ENCODE peak calls at places on chromosomes 11 and 22, in six cellular contexts. One of them, this sample, is unnamed.

GRCh38 chr11:61059260-61059752 is 43.0 kb upstream of the CD5 start:
- DNase-seq in GM19239: no peak
- DNase-seq in Calu3: no peak
- DNase-seq in RKO: no peak
- DNase-seq in EL: no peak
- DNase-seq in CD8-positive, alpha-beta T cell: no peak
- DNase-seq in this sample: no peak

GRCh38 chr22:28395920-28396447 is 283.7 kb downstream of the TTC28 start:
- DNase-seq in GM19239: no peak
- DNase-seq in Calu3: no peak
- DNase-seq in RKO: no peak
- DNase-seq in EL: peak
- DNase-seq in CD8-positive, alpha-beta T cell: no peak
- DNase-seq in this sample: no peak

GRCh38 chr11:111735262-111736116 is 30.7 kb downstream of the PPP2R1B start:
- DNase-seq in GM19239: no peak
- DNase-seq in Calu3: no peak
- DNase-seq in RKO: peak
- DNase-seq in EL: peak
- DNase-seq in CD8-positive, alpha-beta T cell: no peak
- DNase-seq in this sample: no peak

GRCh38 chr11:57434640-57435546 is 8.0 kb upstream of the SLC43A3 start:
- DNase-seq in GM19239: no peak
- DNase-seq in Calu3: no peak
- DNase-seq in RKO: no peak
- DNase-seq in EL: peak
- DNase-seq in CD8-positive, alpha-beta T cell: no peak
- DNase-seq in this sample: no peak

GRCh38 chr11:57667715-57668466 is at the start of gene ZDHHC5:
- DNase-seq in GM19239: peak
- DNase-seq in Calu3: peak
- DNase-seq in RKO: peak
- DNase-seq in EL: peak
- DNase-seq in CD8-positive, alpha-beta T cell: peak
- DNase-seq in this sample: peak

GRCh38 chr22:39661842-39662676 is 91.5 kb downstream of the CACNA1I start:
- DNase-seq in GM19239: no peak
- DNase-seq in Calu3: peak
- DNase-seq in RKO: no peak
- DNase-seq in EL: no peak
- DNase-seq in CD8-positive, alpha-beta T cell: peak
- DNase-seq in this sample: peak

GRCh38 chr11:133794205-133794604 is 51.1 kb downstream of the SPATA19 start:
- DNase-seq in GM19239: no peak
- DNase-seq in Calu3: no peak
- DNase-seq in RKO: no peak
- DNase-seq in EL: no peak
- DNase-seq in CD8-positive, alpha-beta T cell: no peak
- DNase-seq in this sample: no peak

GRCh38 chr22:36510966-36511881 is 4.4 kb upstream of the FOXRED2 start:
- DNase-seq in GM19239: no peak
- DNase-seq in Calu3: peak
- DNase-seq in RKO: peak
- DNase-seq in EL: peak
- DNase-seq in CD8-positive, alpha-beta T cell: peak
- DNase-seq in this sample: peak

GRCh38 chr11:127639916-127640315 is 639.3 kb upstream of the KIRREL3 start:
- DNase-seq in GM19239: no peak
- DNase-seq in Calu3: no peak
- DNase-seq in RKO: peak
- DNase-seq in EL: peak
- DNase-seq in CD8-positive, alpha-beta T cell: no peak
- DNase-seq in this sample: no peak

GRCh38 chr22:29773233-29773632 is 6.1 kb downstream of the UQCR10 start:
- DNase-seq in GM19239: no peak
- DNase-seq in Calu3: peak
- DNase-seq in RKO: peak
- DNase-seq in EL: peak
- DNase-seq in CD8-positive, alpha-beta T cell: no peak
- DNase-seq in this sample: no peak

GRCh38 chr22:45009881-45010531 is at the start of gene PHF21B:
- DNase-seq in GM19239: peak
- DNase-seq in Calu3: peak
- DNase-seq in RKO: no peak
- DNase-seq in EL: peak
- DNase-seq in CD8-positive, alpha-beta T cell: no peak
- DNase-seq in this sample: peak

GRCh38 chr11:134159652-134160051 is 64.1 kb downstream of the NCAPD3 start:
- DNase-seq in GM19239: no peak
- DNase-seq in Calu3: no peak
- DNase-seq in RKO: no peak
- DNase-seq in EL: no peak
- DNase-seq in CD8-positive, alpha-beta T cell: no peak
- DNase-seq in this sample: no peak

GRCh38 chr22:25777870-25778269 is 35.9 kb downstream of the MYO18B start:
- DNase-seq in GM19239: no peak
- DNase-seq in Calu3: peak
- DNase-seq in RKO: peak
- DNase-seq in EL: peak
- DNase-seq in CD8-positive, alpha-beta T cell: no peak
- DNase-seq in this sample: no peak

GRCh38 chr11:9752091-9752490 is 88.2 kb downstream of the SWAP70 start:
- DNase-seq in GM19239: no peak
- DNase-seq in Calu3: no peak
- DNase-seq in RKO: no peak
- DNase-seq in EL: peak
- DNase-seq in CD8-positive, alpha-beta T cell: no peak
- DNase-seq in this sample: no peak

GRCh38 chr22:35949243-35949642 is 79.4 kb downstream of the RBFOX2 start:
- DNase-seq in GM19239: no peak
- DNase-seq in Calu3: no peak
- DNase-seq in RKO: no peak
- DNase-seq in EL: no peak
- DNase-seq in CD8-positive, alpha-beta T cell: no peak
- DNase-seq in this sample: no peak

GRCh38 chr11:114563077-114563476 is 3.4 kb upstream of the NXPE1 start:
- DNase-seq in GM19239: no peak
- DNase-seq in Calu3: no peak
- DNase-seq in RKO: peak
- DNase-seq in EL: peak
- DNase-seq in CD8-positive, alpha-beta T cell: no peak
- DNase-seq in this sample: no peak

GRCh38 chr11:94805994-94806393 is 37.8 kb downstream of the AMOTL1 start:
- DNase-seq in GM19239: no peak
- DNase-seq in Calu3: no peak
- DNase-seq in RKO: no peak
- DNase-seq in EL: no peak
- DNase-seq in CD8-positive, alpha-beta T cell: no peak
- DNase-seq in this sample: no peak

GRCh38 chr11:72067266-72067665 is 13.1 kb downstream of the NUMA1 start:
- DNase-seq in GM19239: no peak
- DNase-seq in Calu3: no peak
- DNase-seq in RKO: no peak
- DNase-seq in EL: no peak
- DNase-seq in CD8-positive, alpha-beta T cell: no peak
- DNase-seq in this sample: no peak

GRCh38 chr22:17903564-17904295 is 120.6 kb downstream of the MICAL3 start:
- DNase-seq in GM19239: no peak
- DNase-seq in Calu3: no peak
- DNase-seq in RKO: no peak
- DNase-seq in EL: no peak
- DNase-seq in CD8-positive, alpha-beta T cell: no peak
- DNase-seq in this sample: no peak

GRCh38 chr22:48715511-48715910 is 1112.2 kb downstream of the BRD1 start:
- DNase-seq in GM19239: no peak
- DNase-seq in Calu3: no peak
- DNase-seq in RKO: no peak
- DNase-seq in EL: no peak
- DNase-seq in CD8-positive, alpha-beta T cell: no peak
- DNase-seq in this sample: no peak

GRCh38 chr11:78370406-78371172 is 47.0 kb downstream of the GAB2 start:
- DNase-seq in GM19239: no peak
- DNase-seq in Calu3: no peak
- DNase-seq in RKO: no peak
- DNase-seq in EL: no peak
- DNase-seq in CD8-positive, alpha-beta T cell: no peak
- DNase-seq in this sample: no peak

GRCh38 chr11:36564376-36565032 is 3.3 kb upstream of the RAG1 start:
- DNase-seq in GM19239: peak
- DNase-seq in Calu3: peak
- DNase-seq in RKO: peak
- DNase-seq in EL: peak
- DNase-seq in CD8-positive, alpha-beta T cell: peak
- DNase-seq in this sample: peak

GRCh38 chr22:30422481-30423295 is 2.9 kb upstream of the MTFP1 start:
- DNase-seq in GM19239: no peak
- DNase-seq in Calu3: peak
- DNase-seq in RKO: peak
- DNase-seq in EL: peak
- DNase-seq in CD8-positive, alpha-beta T cell: peak
- DNase-seq in this sample: no peak

GRCh38 chr11:2553886-2554285 is 109.1 kb downstream of the KCNQ1 start:
- DNase-seq in GM19239: no peak
- DNase-seq in Calu3: no peak
- DNase-seq in RKO: no peak
- DNase-seq in EL: no peak
- DNase-seq in CD8-positive, alpha-beta T cell: no peak
- DNase-seq in this sample: no peak

GRCh38 chr11:93212094-93212493 is 14.3 kb upstream of the SLC36A4 start:
- DNase-seq in GM19239: no peak
- DNase-seq in Calu3: no peak
- DNase-seq in RKO: no peak
- DNase-seq in EL: no peak
- DNase-seq in CD8-positive, alpha-beta T cell: no peak
- DNase-seq in this sample: no peak

GRCh38 chr22:45629469-45630089 is 42.1 kb upstream of the ATXN10 start:
- DNase-seq in GM19239: no peak
- DNase-seq in Calu3: no peak
- DNase-seq in RKO: no peak
- DNase-seq in EL: no peak
- DNase-seq in CD8-positive, alpha-beta T cell: no peak
- DNase-seq in this sample: no peak

GRCh38 chr11:17978553-17979287 is 34.1 kb downstream of the SERGEF start:
- DNase-seq in GM19239: no peak
- DNase-seq in Calu3: peak
- DNase-seq in RKO: peak
- DNase-seq in EL: peak
- DNase-seq in CD8-positive, alpha-beta T cell: no peak
- DNase-seq in this sample: peak

GRCh38 chr22:23895599-23896144 is 1.5 kb downstream of the MIF start:
- DNase-seq in GM19239: no peak
- DNase-seq in Calu3: no peak
- DNase-seq in RKO: no peak
- DNase-seq in EL: no peak
- DNase-seq in CD8-positive, alpha-beta T cell: no peak
- DNase-seq in this sample: no peak

This sample was measured in germinal center.